ENCODE peak calls at places on chromosome 1, in four cellular contexts. V, C, S and G are unnamed samples.

GRCh38 chr1:60078182-60078581 is 4.6 kb upstream of the C1orf87 start:
- DNase-seq in V (no peak), C (no peak), S (no peak), G (no peak)

GRCh38 chr1:205961405-205961804 is 18.1 kb upstream of the SLC26A9 start:
- DNase-seq in C (no peak), V (no peak), S (no peak), G (no peak)

GRCh38 chr1:201385299-201385891 is 7.9 kb upstream of the TNNT2 start:
- DNase-seq in C (peak; percentile 84), V (peak; percentile 19), S (peak; percentile 73), G (no peak)

GRCh38 chr1:151596166-151596933 is 15.5 kb upstream of the SNX27 start:
- DNase-seq in C (no peak), V (peak; percentile 41), S (no peak), G (no peak)

GRCh38 chr1:113760102-113760804 is 967 bp upstream of the PHTF1 start:
- DNase-seq in V (no peak), S (no peak), C (no peak), G (no peak)

GRCh38 chr1:70327306-70328076 is 27.0 kb downstream of the ANKRD13C start:
- DNase-seq in V (peak; percentile 16), S (no peak), C (no peak), G (no peak)

GRCh38 chr1:59142663-59143487 is 154.0 kb upstream of the FGGY start:
- DNase-seq in V (peak; percentile 98), S (no peak), C (no peak), G (no peak)

GRCh38 chr1:177585492-177586220 is 384.2 kb downstream of the SEC16B start:
- DNase-seq in C (no peak), S (no peak), V (no peak), G (no peak)

GRCh38 chr1:86155061-86155806 is 1.3 kb downstream of the COL24A1 start:
- DNase-seq in C (peak; percentile 68), V (no peak), S (peak; percentile 46), G (no peak)

GRCh38 chr1:47211796-47212269 is 20.2 kb downstream of the TAL1 start:
- DNase-seq in V (no peak), S (no peak), C (no peak), G (no peak)

GRCh38 chr1:77824083-77824482 is 44.6 kb downstream of the MIGA1 start:
- DNase-seq in C (no peak), V (peak; percentile 71), S (no peak), G (no peak)

DNA sequence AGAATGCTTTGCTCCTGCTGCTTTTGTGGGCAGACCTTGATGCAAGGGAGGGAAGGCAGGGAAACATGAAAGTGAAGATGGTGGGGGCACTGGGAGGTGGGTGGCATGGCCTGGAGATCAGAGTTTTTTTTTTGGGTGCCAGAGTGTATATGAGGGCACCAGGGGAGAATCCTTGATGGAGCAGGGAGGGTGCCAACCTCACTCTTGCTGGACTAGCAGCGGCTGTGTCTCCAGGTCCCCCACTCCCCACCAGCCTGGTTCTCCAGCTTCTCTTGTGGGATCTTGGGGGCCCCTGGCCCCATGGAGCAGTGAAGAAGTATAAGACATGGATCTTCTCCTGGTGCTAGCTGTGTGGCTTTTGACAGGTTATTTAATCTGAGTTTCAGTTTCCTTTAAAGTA is 13.5 kb upstream of the PRELP start:
- DNase-seq in S (no peak), C (no peak), V (no peak), G (no peak)
- H3K4me1 ChIP-seq in S (peaks cover 17% of the 10 kb centered on the region), C (peaks cover 4% of the 10 kb centered on the region), V (peaks cover 19% of the 10 kb centered on the region), G (peaks cover 33% of the 10 kb centered on the region)

DNA sequence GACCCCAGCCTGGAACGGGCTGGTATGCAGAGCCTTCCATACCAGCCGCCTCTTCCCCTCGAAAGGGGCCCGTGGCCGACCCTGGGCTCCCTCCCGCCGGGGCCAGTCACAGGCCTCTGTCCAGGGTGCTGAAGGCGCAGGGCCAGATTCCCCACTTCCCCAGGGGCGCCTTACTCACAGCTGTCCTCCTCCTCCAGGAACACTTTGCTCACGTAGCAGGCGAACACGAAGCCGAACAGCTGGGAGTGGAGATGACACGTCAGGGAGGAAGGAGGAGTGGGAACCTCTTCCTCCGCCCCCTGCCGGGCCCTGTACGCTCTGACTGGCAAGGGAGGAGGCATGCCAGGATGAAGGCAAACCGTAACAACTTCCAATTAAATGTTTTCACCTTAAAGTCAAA is 57.3 kb downstream of the NKAIN1 start:
- DNase-seq in V (peak; percentile 97), S (peak; percentile 94), C (peak; percentile 87), G (peak; percentile 88)
- H3K4me1 ChIP-seq in V (no peaks in the 10 kb centered on the region), S (peaks cover 12% of the 10 kb centered on the region), C (no peaks in the 10 kb centered on the region), G (no peaks in the 10 kb centered on the region)

GRCh38 chr1:157133431-157133830 is 4.8 kb downstream of the ETV3 start:
- DNase-seq in S (no peak), V (no peak), C (no peak), G (no peak)
- H3K4me1 ChIP-seq in S (peaks cover 15% of the 10 kb centered on the region), V (peaks cover 2% of the 10 kb centered on the region), C (peaks cover 3% of the 10 kb centered on the region), G (peaks cover 4% of the 10 kb centered on the region)

GRCh38 chr1:41880261-41880660 is 38.5 kb downstream of the HIVEP3 start:
- DNase-seq in C (no peak), V (peak; percentile 63), S (no peak), G (no peak)
- H3K4me1 ChIP-seq in C (peaks cover 14% of the 10 kb centered on the region), V (peaks cover 3% of the 10 kb centered on the region), S (peaks cover 56% of the 10 kb centered on the region), G (peaks cover 7% of the 10 kb centered on the region)